ENCODE peak calls at places on chromosomes 12 and 14, in seven cellular contexts. B is activated T-cell treated with anti-CD3 and anti-CD28 coated beads, Interleukin-2, amount 50 U/mL, for 48 hours; H is activated naive CD8-positive, alpha-beta T cell treated with anti-CD3 and anti-CD28 coated beads, Interleukin-2, amount 50 U/mL, for 24 hours; R is mesendoderm; D is D341Med; J is Kasumi-1; P is stimulated activated CD4-positive, alpha-beta T cell treated with anti-CD3 and anti-CD28 coated beads, Interleukin-4, amount 100 ng/mL, for 48 hours. C is an unnamed sample.
A peak's percentile ranks its signal among the peaks of the same experiment; 100 is the strongest.

GRCh38 chr14:90561031-90561430 is 164.2 kb downstream of the CALM1 start:
- DNase-seq in B (no peak), H (no peak), R (no peak), D (no peak), J (no peak), P (no peak), C (no peak)

GRCh38 chr14:91511014-91511466 is 930 bp upstream of the PPP4R3A start:
- DNase-seq in B (no peak), H (no peak), R (peak; percentile 55), D (peak; percentile 45), J (no peak), P (no peak), C (no peak)

GRCh38 chr12:111426341-111427185 is 20.8 kb downstream of the SH2B3 start:
- DNase-seq in B (peak; percentile 50), H (no peak), R (no peak), D (peak; percentile 17), J (peak; percentile 25), P (no peak), C (no peak)

GRCh38 chr12:1373887-1374286 is 220.5 kb downstream of the FBXL14 start:
- DNase-seq in B (no peak), H (no peak), R (no peak), D (no peak), J (no peak), P (no peak), C (peak; percentile 62)

GRCh38 chr14:67514650-67515385 is 18.3 kb upstream of the PLEKHH1 start:
- DNase-seq in B (peak; percentile 52), H (peak; percentile 31), R (no peak), D (peak; percentile 71), J (peak; percentile 15), P (peak; percentile 15), C (peak; percentile 63)

GRCh38 chr12:83945871-83946270 is 966.7 kb downstream of the SLC6A15 start:
- DNase-seq in B (no peak), H (no peak), R (no peak), D (no peak), J (no peak), P (no peak), C (no peak)

GRCh38 chr12:52189376-52190174 is 2.2 kb downstream of the KRT80 start:
- DNase-seq in B (no peak), H (no peak), R (peak; percentile 33), D (no peak), J (no peak), P (no peak), C (peak; percentile 83)

GRCh38 chr12:19675361-19675760 is 236.1 kb downstream of the AEBP2 start:
- DNase-seq in B (no peak), H (no peak), R (no peak), D (no peak), J (no peak), P (no peak), C (no peak)

C was measured in astrocyte of the hippocampus.